ENCODE peak calls at places on chromosomes 11 and 22, in ten cellular contexts. T is GM12865; Z is ovary; G is sigmoid colon; E is CD8-positive, alpha-beta T cell; M is endothelial cell; F is tibial artery; N is GM10248; V is PC-3; S is neural progenitor cell. I is an unnamed sample.

GRCh38 chr11:925496-926301 is at the start of gene AP2A2:
- DNase-seq in T (peak; percentile 96), Z (peak; percentile 93), G (peak; percentile 93), E (peak; percentile 86), M (peak; percentile 95), F (peak; percentile 78), N (peak; percentile 96), V (peak; percentile 90), S (peak; percentile 98), I (peak; percentile 84)

GRCh38 chr11:122979103-122979814 is 2.4 kb downstream of the BSX start:
- DNase-seq in T (no peak), Z (no peak), G (no peak), E (no peak), M (peak; percentile 15), F (no peak), N (no peak), V (no peak), S (peak; percentile 47), I (no peak)

GRCh38 chr22:26476705-26477340 is 6.8 kb downstream of the HPS4 start:
- DNase-seq in T (no peak), Z (no peak), G (no peak), E (no peak), M (no peak), F (no peak), N (no peak), V (no peak), S (no peak), I (no peak)

GRCh38 chr11:117597083-117597482 is 199.9 kb downstream of the DSCAML1 start:
- DNase-seq in T (peak; percentile 70), Z (no peak), G (peak; percentile 26), E (peak; percentile 26), M (peak; percentile 74), F (no peak), N (peak; percentile 48), V (peak; percentile 56), S (peak; percentile 83), I (peak; percentile 80)

GRCh38 chr22:40567106-40567505 is 69.4 kb downstream of the MRTFA start:
- DNase-seq in T (no peak), Z (no peak), G (no peak), E (no peak), M (no peak), F (no peak), N (no peak), V (peak; percentile 63), S (no peak), I (no peak)

GRCh38 chr22:46180370-46181137 is 30.2 kb downstream of the PPARA start:
- DNase-seq in T (no peak), Z (no peak), G (no peak), E (no peak), M (no peak), F (no peak), N (no peak), V (no peak), S (no peak), I (no peak)

GRCh38 chr11:95076416-95076815 is 9.7 kb downstream of the SRSF8 start:
- DNase-seq in T (no peak), Z (peak; percentile 50), G (no peak), E (no peak), M (no peak), F (peak; percentile 72), N (no peak), V (peak; percentile 66), S (no peak), I (no peak)

GRCh38 chr11:21430532-21430931 is 761.1 kb downstream of the NELL1 start:
- DNase-seq in T (no peak), Z (no peak), G (no peak), E (no peak), M (no peak), F (no peak), N (no peak), V (no peak), S (no peak), I (no peak)

GRCh38 chr11:721347-721912 is 15.4 kb downstream of the EPS8L2 start:
- DNase-seq in T (no peak), Z (no peak), G (no peak), E (no peak), M (no peak), F (no peak), N (no peak), V (no peak), S (peak; percentile 28), I (no peak)

GRCh38 chr11:102110761-102111010 is 439 bp downstream of the YAP1 start:
- DNase-seq in T (no peak), Z (no peak), G (no peak), E (no peak), M (no peak), F (no peak), N (no peak), V (no peak), S (no peak), I (no peak)

DNA sequence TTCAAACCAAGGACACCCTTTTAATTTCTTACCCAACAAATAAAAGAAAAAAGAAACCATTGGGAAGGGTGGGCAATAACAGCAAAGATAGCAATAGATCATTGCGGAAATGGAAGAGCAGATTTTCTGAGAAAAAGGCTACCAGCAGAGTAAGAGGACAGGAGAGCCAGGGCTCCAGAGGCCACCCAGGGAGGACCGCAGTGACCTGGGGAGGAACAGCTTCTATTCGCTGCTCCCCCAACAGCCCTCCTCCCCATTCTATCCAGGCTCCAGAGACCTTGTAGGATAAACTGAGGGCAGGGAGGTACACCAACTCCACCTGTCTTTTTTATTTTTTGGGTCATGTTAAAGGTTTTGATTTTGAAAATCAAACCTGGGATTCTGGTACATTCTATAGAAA is 59.8 kb downstream of the SYN3 start:
- DNase-seq in T (no peak), Z (no peak), G (no peak), E (no peak), M (no peak), F (no peak), N (no peak), V (no peak), S (no peak), I (no peak)
- TF ChIP-seq CTCF in T (no peak), Z (no peak), G (no peak), E (no peak), M (no peak), F (no peak), N (no peak), V (no peak), S (no peak), I (no peak)

GRCh38 chr11:110435780-110436717 is 6.3 kb downstream of the FDX1 start:
- DNase-seq in T (peak; percentile 22), Z (no peak), G (no peak), E (no peak), M (no peak), F (no peak), N (no peak), V (no peak), S (no peak), I (no peak)

GRCh38 chr11:110438017-110438416 is 8.3 kb downstream of the FDX1 start:
- DNase-seq in T (no peak), Z (no peak), G (no peak), E (no peak), M (no peak), F (no peak), N (no peak), V (no peak), S (no peak), I (no peak)

GRCh38 chr11:110433393-110434333 is 3.9 kb downstream of the FDX1 start:
- DNase-seq in T (peak; percentile 14), Z (no peak), G (no peak), E (no peak), M (no peak), F (no peak), N (peak; percentile 32), V (peak; percentile 58), S (no peak), I (no peak)

GRCh38 chr11:110432713-110433392 is 3.1 kb downstream of the FDX1 start:
- DNase-seq in T (no peak), Z (no peak), G (no peak), E (no peak), M (no peak), F (no peak), N (no peak), V (peak; percentile 36), S (peak; percentile 2), I (no peak)

GRCh38 chr11:110434952-110435779 is 5.4 kb downstream of the FDX1 start:
- DNase-seq in T (peak; percentile 44), Z (no peak), G (no peak), E (peak; percentile 23), M (no peak), F (no peak), N (no peak), V (peak; percentile 70), S (no peak), I (no peak)
- TF ChIP-seq CTCF in T (peak; percentile 46), Z (no peak), G (no peak), E (no peak), M (no peak), F (no peak), N (peak; percentile 49), V (peak; percentile 91), S (peak; percentile 34), I (peak; percentile 41)

GRCh38 chr11:62747475-62748160 is 6.3 kb downstream of the ZBTB3 start:
- DNase-seq in T (no peak), Z (no peak), G (no peak), E (no peak), M (no peak), F (no peak), N (no peak), V (no peak), S (no peak), I (no peak)
- TF ChIP-seq CTCF in T (no peak), Z (no peak), G (no peak), E (no peak), M (no peak), F (no peak), N (no peak), V (no peak), S (no peak), I (no peak)

GRCh38 chr11:88576741-88577140 is 239.2 kb upstream of the CTSC start:
- DNase-seq in T (no peak), Z (no peak), G (no peak), E (no peak), M (no peak), F (no peak), N (no peak), V (no peak), S (no peak), I (no peak)
- TF ChIP-seq CTCF in T (no peak), Z (no peak), G (no peak), E (no peak), M (no peak), F (no peak), N (no peak), V (no peak), S (no peak), I (no peak)

I was measured in progenitor cell of endocrine pancreas.